ENCODE peak calls at places on chromosomes 5 and 9, in seven cellular contexts. One of them, this sample, is unnamed.

GRCh38 chr9:95483431-95483830 is 33.3 kb downstream of the PTCH1 start:
- DNase-seq in GM13976: no peak
- DNase-seq in HFF-Myc: no peak
- DNase-seq in HFFc6: no peak
- DNase-seq in CD8-positive, alpha-beta T cell: no peak
- DNase-seq in mammary epithelial cell: no peak
- DNase-seq in sigmoid colon: no peak
- DNase-seq in this sample: no peak

GRCh38 chr5:127098246-127098645 is 24.9 kb upstream of the C5orf63 start:
- DNase-seq in GM13976: no peak
- DNase-seq in HFF-Myc: no peak
- DNase-seq in HFFc6: no peak
- DNase-seq in CD8-positive, alpha-beta T cell: no peak
- DNase-seq in mammary epithelial cell: no peak
- DNase-seq in sigmoid colon: no peak
- DNase-seq in this sample: no peak

GRCh38 chr5:27124590-27124989 is 86.2 kb upstream of the CDH9 start:
- DNase-seq in GM13976: peak
- DNase-seq in HFF-Myc: no peak
- DNase-seq in HFFc6: peak
- DNase-seq in CD8-positive, alpha-beta T cell: no peak
- DNase-seq in mammary epithelial cell: peak
- DNase-seq in sigmoid colon: no peak
- DNase-seq in this sample: no peak

GRCh38 chr9:3963266-3964019 is 336.4 kb downstream of the GLIS3 start:
- DNase-seq in GM13976: no peak
- DNase-seq in HFF-Myc: peak
- DNase-seq in HFFc6: peak
- DNase-seq in CD8-positive, alpha-beta T cell: no peak
- DNase-seq in mammary epithelial cell: peak
- DNase-seq in sigmoid colon: peak
- DNase-seq in this sample: peak

GRCh38 chr9:84170521-84171141 is 169.9 kb downstream of the SLC28A3 start:
- DNase-seq in GM13976: no peak
- DNase-seq in HFF-Myc: peak
- DNase-seq in HFFc6: peak
- DNase-seq in CD8-positive, alpha-beta T cell: no peak
- DNase-seq in mammary epithelial cell: peak
- DNase-seq in sigmoid colon: peak
- DNase-seq in this sample: peak

GRCh38 chr5:167790462-167791260 is 500.8 kb upstream of the WWC1 start:
- DNase-seq in GM13976: no peak
- DNase-seq in HFF-Myc: no peak
- DNase-seq in HFFc6: no peak
- DNase-seq in CD8-positive, alpha-beta T cell: no peak
- DNase-seq in mammary epithelial cell: peak
- DNase-seq in sigmoid colon: no peak
- DNase-seq in this sample: no peak

GRCh38 chr9:125654121-125654520 is 52.9 kb downstream of the MAPKAP1 start:
- DNase-seq in GM13976: no peak
- DNase-seq in HFF-Myc: no peak
- DNase-seq in HFFc6: no peak
- DNase-seq in CD8-positive, alpha-beta T cell: no peak
- DNase-seq in mammary epithelial cell: no peak
- DNase-seq in sigmoid colon: no peak
- DNase-seq in this sample: no peak

GRCh38 chr9:36132081-36132480 is 4.5 kb upstream of the GLIPR2 start:
- DNase-seq in GM13976: no peak
- DNase-seq in HFF-Myc: no peak
- DNase-seq in HFFc6: no peak
- DNase-seq in CD8-positive, alpha-beta T cell: no peak
- DNase-seq in mammary epithelial cell: peak
- DNase-seq in sigmoid colon: no peak
- DNase-seq in this sample: no peak

GRCh38 chr9:83588256-83588655 is 34.7 kb upstream of the IDNK start:
- DNase-seq in GM13976: no peak
- DNase-seq in HFF-Myc: no peak
- DNase-seq in HFFc6: no peak
- DNase-seq in CD8-positive, alpha-beta T cell: no peak
- DNase-seq in mammary epithelial cell: no peak
- DNase-seq in sigmoid colon: no peak
- DNase-seq in this sample: no peak

GRCh38 chr5:90518666-90519065 is 10.7 kb downstream of the LYSMD3 start:
- DNase-seq in GM13976: no peak
- DNase-seq in HFF-Myc: peak
- DNase-seq in HFFc6: peak
- DNase-seq in CD8-positive, alpha-beta T cell: no peak
- DNase-seq in mammary epithelial cell: peak
- DNase-seq in sigmoid colon: no peak
- DNase-seq in this sample: no peak

GRCh38 chr5:11143456-11144267 is 382.6 kb upstream of the DAP start:
- DNase-seq in GM13976: no peak
- DNase-seq in HFF-Myc: no peak
- DNase-seq in HFFc6: no peak
- DNase-seq in CD8-positive, alpha-beta T cell: no peak
- DNase-seq in mammary epithelial cell: no peak
- DNase-seq in sigmoid colon: no peak
- DNase-seq in this sample: no peak

GRCh38 chr5:81854915-81855314 is 104.0 kb upstream of the SSBP2 start:
- DNase-seq in GM13976: no peak
- DNase-seq in HFF-Myc: no peak
- DNase-seq in HFFc6: no peak
- DNase-seq in CD8-positive, alpha-beta T cell: no peak
- DNase-seq in mammary epithelial cell: no peak
- DNase-seq in sigmoid colon: no peak
- DNase-seq in this sample: no peak

GRCh38 chr5:146426853-146427618 is 20.1 kb upstream of the TCERG1 start:
- DNase-seq in GM13976: peak
- DNase-seq in HFF-Myc: no peak
- DNase-seq in HFFc6: peak
- DNase-seq in CD8-positive, alpha-beta T cell: no peak
- DNase-seq in mammary epithelial cell: peak
- DNase-seq in sigmoid colon: no peak
- DNase-seq in this sample: no peak

GRCh38 chr5:168404366-168404765 is 81.9 kb upstream of the RARS1 start:
- DNase-seq in GM13976: no peak
- DNase-seq in HFF-Myc: peak
- DNase-seq in HFFc6: peak
- DNase-seq in CD8-positive, alpha-beta T cell: no peak
- DNase-seq in mammary epithelial cell: peak
- DNase-seq in sigmoid colon: no peak
- DNase-seq in this sample: peak

GRCh38 chr5:104540448-104540847 is 977.9 kb upstream of the NUDT12 start:
- DNase-seq in GM13976: no peak
- DNase-seq in HFF-Myc: no peak
- DNase-seq in HFFc6: no peak
- DNase-seq in CD8-positive, alpha-beta T cell: no peak
- DNase-seq in mammary epithelial cell: no peak
- DNase-seq in sigmoid colon: no peak
- DNase-seq in this sample: peak

GRCh38 chr5:142779163-142779562 is 9.0 kb downstream of the ARHGAP26 start:
- DNase-seq in GM13976: no peak
- DNase-seq in HFF-Myc: no peak
- DNase-seq in HFFc6: peak
- DNase-seq in CD8-positive, alpha-beta T cell: no peak
- DNase-seq in mammary epithelial cell: peak
- DNase-seq in sigmoid colon: no peak
- DNase-seq in this sample: no peak

GRCh38 chr5:156824800-156825199 is 25.3 kb upstream of the PPP1R2B start:
- DNase-seq in GM13976: no peak
- DNase-seq in HFF-Myc: peak
- DNase-seq in HFFc6: peak
- DNase-seq in CD8-positive, alpha-beta T cell: no peak
- DNase-seq in mammary epithelial cell: no peak
- DNase-seq in sigmoid colon: no peak
- DNase-seq in this sample: peak
- TF ChIP-seq CTCF in GM13976: no peak
- TF ChIP-seq CTCF in HFF-Myc: peak
- TF ChIP-seq CTCF in HFFc6: peak
- TF ChIP-seq CTCF in CD8-positive, alpha-beta T cell: no peak
- TF ChIP-seq CTCF in mammary epithelial cell: no peak
- TF ChIP-seq CTCF in sigmoid colon: peak
- TF ChIP-seq CTCF in this sample: peak

GRCh38 chr5:157468293-157468965 is 8.4 kb downstream of the NIPAL4 start:
- DNase-seq in GM13976: no peak
- DNase-seq in HFF-Myc: no peak
- DNase-seq in HFFc6: no peak
- DNase-seq in CD8-positive, alpha-beta T cell: no peak
- DNase-seq in mammary epithelial cell: no peak
- DNase-seq in sigmoid colon: peak
- DNase-seq in this sample: no peak

GRCh38 chr5:157470616-157471015 is 10.6 kb downstream of the NIPAL4 start:
- DNase-seq in GM13976: no peak
- DNase-seq in HFF-Myc: no peak
- DNase-seq in HFFc6: no peak
- DNase-seq in CD8-positive, alpha-beta T cell: no peak
- DNase-seq in mammary epithelial cell: no peak
- DNase-seq in sigmoid colon: no peak
- DNase-seq in this sample: no peak

GRCh38 chr5:157471709-157472108 is 11.7 kb downstream of the NIPAL4 start:
- DNase-seq in GM13976: no peak
- DNase-seq in HFF-Myc: no peak
- DNase-seq in HFFc6: peak
- DNase-seq in CD8-positive, alpha-beta T cell: no peak
- DNase-seq in mammary epithelial cell: peak
- DNase-seq in sigmoid colon: no peak
- DNase-seq in this sample: no peak

GRCh38 chr5:157469687-157470086 is 9.7 kb downstream of the NIPAL4 start:
- DNase-seq in GM13976: no peak
- DNase-seq in HFF-Myc: no peak
- DNase-seq in HFFc6: no peak
- DNase-seq in CD8-positive, alpha-beta T cell: no peak
- DNase-seq in mammary epithelial cell: no peak
- DNase-seq in sigmoid colon: no peak
- DNase-seq in this sample: no peak

GRCh38 chr5:157469073-157469472 is 9.1 kb downstream of the NIPAL4 start:
- DNase-seq in GM13976: no peak
- DNase-seq in HFF-Myc: no peak
- DNase-seq in HFFc6: no peak
- DNase-seq in CD8-positive, alpha-beta T cell: no peak
- DNase-seq in mammary epithelial cell: no peak
- DNase-seq in sigmoid colon: no peak
- DNase-seq in this sample: no peak
- TF ChIP-seq CTCF in GM13976: no peak
- TF ChIP-seq CTCF in HFF-Myc: peak
- TF ChIP-seq CTCF in HFFc6: peak
- TF ChIP-seq CTCF in CD8-positive, alpha-beta T cell: no peak
- TF ChIP-seq CTCF in mammary epithelial cell: no peak
- TF ChIP-seq CTCF in sigmoid colon: no peak
- TF ChIP-seq CTCF in this sample: no peak

GRCh38 chr9:123371228-123371584 is 15.2 kb downstream of the CRB2 start:
- DNase-seq in GM13976: no peak
- DNase-seq in HFF-Myc: no peak
- DNase-seq in HFFc6: no peak
- DNase-seq in CD8-positive, alpha-beta T cell: no peak
- DNase-seq in mammary epithelial cell: no peak
- DNase-seq in sigmoid colon: no peak
- DNase-seq in this sample: no peak

GRCh38 chr9:123369296-123369695 is 13.3 kb downstream of the CRB2 start:
- DNase-seq in GM13976: no peak
- DNase-seq in HFF-Myc: no peak
- DNase-seq in HFFc6: no peak
- DNase-seq in CD8-positive, alpha-beta T cell: no peak
- DNase-seq in mammary epithelial cell: no peak
- DNase-seq in sigmoid colon: no peak
- DNase-seq in this sample: no peak

GRCh38 chr9:123370108-123370507 is 14.1 kb downstream of the CRB2 start:
- DNase-seq in GM13976: no peak
- DNase-seq in HFF-Myc: no peak
- DNase-seq in HFFc6: no peak
- DNase-seq in CD8-positive, alpha-beta T cell: no peak
- DNase-seq in mammary epithelial cell: no peak
- DNase-seq in sigmoid colon: no peak
- DNase-seq in this sample: no peak

GRCh38 chr9:123371805-123372590 is 16.0 kb downstream of the CRB2 start:
- DNase-seq in GM13976: no peak
- DNase-seq in HFF-Myc: no peak
- DNase-seq in HFFc6: no peak
- DNase-seq in CD8-positive, alpha-beta T cell: no peak
- DNase-seq in mammary epithelial cell: no peak
- DNase-seq in sigmoid colon: no peak
- DNase-seq in this sample: no peak

GRCh38 chr9:123370526-123371227 is 14.7 kb downstream of the CRB2 start:
- DNase-seq in GM13976: no peak
- DNase-seq in HFF-Myc: no peak
- DNase-seq in HFFc6: no peak
- DNase-seq in CD8-positive, alpha-beta T cell: no peak
- DNase-seq in mammary epithelial cell: no peak
- DNase-seq in sigmoid colon: no peak
- DNase-seq in this sample: no peak
- TF ChIP-seq CTCF in GM13976: no peak
- TF ChIP-seq CTCF in HFF-Myc: no peak
- TF ChIP-seq CTCF in HFFc6: no peak
- TF ChIP-seq CTCF in CD8-positive, alpha-beta T cell: no peak
- TF ChIP-seq CTCF in mammary epithelial cell: no peak
- TF ChIP-seq CTCF in sigmoid colon: no peak
- TF ChIP-seq CTCF in this sample: no peak

DNA sequence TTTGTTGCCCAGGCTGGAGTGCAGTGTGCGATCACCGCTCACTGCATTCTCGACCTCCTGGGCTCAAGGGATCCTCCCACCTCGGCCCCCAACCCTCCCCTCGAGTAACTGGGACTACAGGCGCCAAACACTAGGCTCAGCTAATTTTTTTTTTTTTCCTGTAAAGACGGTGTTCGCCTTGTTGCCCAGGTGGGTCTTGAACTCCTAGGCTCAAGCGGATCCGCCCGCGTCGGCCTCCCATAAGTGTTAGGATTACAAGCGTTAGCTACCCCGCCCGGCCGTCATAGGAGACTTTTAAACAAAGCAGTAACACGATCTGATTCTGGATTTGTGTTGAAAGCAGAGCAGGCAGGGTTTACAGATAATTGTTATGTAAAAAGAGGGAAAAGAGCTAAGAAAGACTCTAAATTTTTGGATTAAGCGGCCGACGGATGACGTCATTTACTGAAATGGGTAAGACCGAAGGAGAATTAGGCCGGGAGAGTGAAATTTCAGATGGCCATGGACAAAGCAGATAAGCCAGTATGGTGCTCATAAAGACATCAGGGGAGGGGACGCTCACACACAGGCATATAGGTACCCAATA is 669 bp downstream of the TSTD2 start:
- DNase-seq in GM13976: no peak
- DNase-seq in HFF-Myc: peak
- DNase-seq in HFFc6: no peak
- DNase-seq in CD8-positive, alpha-beta T cell: no peak
- DNase-seq in mammary epithelial cell: no peak
- DNase-seq in sigmoid colon: peak
- DNase-seq in this sample: peak
- TF ChIP-seq CTCF in GM13976: no peak
- TF ChIP-seq CTCF in HFF-Myc: no peak
- TF ChIP-seq CTCF in HFFc6: no peak
- TF ChIP-seq CTCF in CD8-positive, alpha-beta T cell: no peak
- TF ChIP-seq CTCF in mammary epithelial cell: no peak
- TF ChIP-seq CTCF in sigmoid colon: no peak
- TF ChIP-seq CTCF in this sample: no peak

This sample was measured in AG09319.